ENCODE peak calls at places on chromosomes 7 and 10, in eight cellular contexts. J is activated T-cell treated with anti-CD3 and anti-CD28 coated beads for 1 hour; Q is OCI-M1; I is Caki2; U is G401; F is KBM-7; W is iris pigment epithelial cell; C is activated CD4-positive, alpha-beta T cell treated with anti-CD3 and anti-CD28 coated beads for 48 hours. T is an unnamed sample.
A peak's percentile ranks its signal among the peaks of the same experiment; 100 is the strongest.

GRCh38 chr7:136528329-136528728 is 340.1 kb upstream of the CHRM2 start:
- DNase-seq in J (no peak), Q (no peak), I (peak; percentile 73), U (no peak), F (no peak), W (peak; percentile 60), C (no peak), T (peak; percentile 3)

GRCh38 chr7:144513332-144513731 is 109.8 kb upstream of the NOBOX start:
- DNase-seq in J (no peak), Q (peak; percentile 80), I (no peak), U (peak; percentile 43), F (peak; percentile 54), W (peak; percentile 5), C (no peak), T (peak; percentile 39)

GRCh38 chr7:50826371-50827172 is 43.9 kb upstream of the GRB10 start:
- DNase-seq in J (no peak), Q (no peak), I (peak; percentile 90), U (no peak), F (peak; percentile 5), W (peak; percentile 88), C (peak; percentile 70), T (peak; percentile 38)

GRCh38 chr10:118045842-118046490 is 775 bp downstream of the RAB11FIP2 start:
- DNase-seq in J (peak; percentile 4), Q (peak; percentile 65), I (peak; percentile 52), U (peak; percentile 72), F (peak; percentile 60), W (peak; percentile 23), C (peak; percentile 29), T (peak; percentile 30)

GRCh38 chr7:44490351-44491200 is at the start of gene NUDCD3:
- DNase-seq in J (peak; percentile 73), Q (peak; percentile 90), I (peak; percentile 91), U (peak; percentile 88), F (peak; percentile 87), W (peak; percentile 77), C (peak; percentile 86), T (peak; percentile 94)

GRCh38 chr10:27743736-27744477 is 1.7 kb downstream of the MKX start:
- DNase-seq in J (no peak), Q (no peak), I (no peak), U (no peak), F (no peak), W (peak; percentile 9), C (peak; percentile 20), T (no peak)

GRCh38 chr7:120502132-120502531 is 229.2 kb downstream of the KCND2 start:
- DNase-seq in J (no peak), Q (no peak), I (no peak), U (no peak), F (no peak), W (no peak), C (no peak), T (no peak)

GRCh38 chr10:58513189-58514101 is 773 bp downstream of the BICC1 start:
- DNase-seq in J (no peak), Q (peak; percentile 25), I (peak; percentile 78), U (no peak), F (peak; percentile 71), W (peak; percentile 80), C (no peak), T (no peak)

GRCh38 chr7:150370612-150371071 is 2.0 kb downstream of the REPIN1 start:
- DNase-seq in J (no peak), Q (no peak), I (no peak), U (no peak), F (no peak), W (peak; percentile 69), C (no peak), T (no peak)

GRCh38 chr7:51606601-51607154 is 290.1 kb upstream of the COBL start:
- DNase-seq in J (no peak), Q (no peak), I (no peak), U (no peak), F (no peak), W (no peak), C (no peak), T (peak; percentile 97)

GRCh38 chr7:50558380-50559051 is 6.7 kb downstream of the DDC start:
- DNase-seq in J (no peak), Q (peak; percentile 89), I (peak; percentile 85), U (no peak), F (no peak), W (no peak), C (no peak), T (no peak)

GRCh38 chr7:82859106-82859850 is 303.4 kb downstream of the PCLO start:
- DNase-seq in J (no peak), Q (no peak), I (peak; percentile 6), U (no peak), F (no peak), W (peak; percentile 38), C (no peak), T (no peak)

GRCh38 chr10:122044713-122045112 is 55.8 kb downstream of the TACC2 start:
- DNase-seq in J (no peak), Q (no peak), I (no peak), U (no peak), F (no peak), W (peak; percentile 41), C (no peak), T (no peak)

GRCh38 chr10:112912441-112912911 is 37.6 kb upstream of the TCF7L2 start:
- DNase-seq in J (no peak), Q (no peak), I (no peak), U (no peak), F (peak; percentile 38), W (no peak), C (no peak), T (peak; percentile 22)

GRCh38 chr10:78248651-78249464 is 215.2 kb downstream of the RPS24 start:
- DNase-seq in J (no peak), Q (no peak), I (no peak), U (peak; percentile 72), F (no peak), W (peak; percentile 54), C (no peak), T (no peak)

GRCh38 chr10:26737730-26738129 is 40.2 kb downstream of the PDSS1 start:
- DNase-seq in J (no peak), Q (peak; percentile 15), I (no peak), U (no peak), F (peak; percentile 37), W (peak; percentile 58), C (peak; percentile 53), T (no peak)

GRCh38 chr10:34479520-34480179 is 335.4 kb downstream of the PARD3 start:
- DNase-seq in J (no peak), Q (no peak), I (no peak), U (no peak), F (no peak), W (no peak), C (no peak), T (no peak)

GRCh38 chr7:25675789-25676474 is 447.6 kb upstream of the NPVF start:
- DNase-seq in J (no peak), Q (no peak), I (no peak), U (no peak), F (no peak), W (no peak), C (no peak), T (no peak)

GRCh38 chr10:1114355-1115261 is 58.4 kb downstream of the WDR37 start:
- DNase-seq in J (no peak), Q (peak; percentile 45), I (no peak), U (peak; percentile 79), F (no peak), W (no peak), C (no peak), T (no peak)

GRCh38 chr10:119315128-119316001 is 108.0 kb downstream of the GRK5 start:
- DNase-seq in J (peak; percentile 46), Q (peak; percentile 38), I (peak; percentile 81), U (no peak), F (peak; percentile 44), W (peak; percentile 98), C (peak; percentile 88), T (peak; percentile 53)